ENCODE peak calls at places on chromosomes 1 and 21, in eight cellular contexts. M, N, T, Q, O, X, D and L are unnamed samples.

GRCh38 chr1:17559618-17560419 is 20.3 kb downstream of the ARHGEF10L start:
- DNase-seq in M (no peak), N (no peak), T (no peak), Q (no peak), O (no peak), X (no peak), D (peak), L (no peak)

GRCh38 chr1:212597495-212597894 is 11.1 kb upstream of the ATF3 start:
- DNase-seq in M (no peak), N (no peak), T (no peak), Q (no peak), O (no peak), X (no peak), D (no peak), L (no peak)

GRCh38 chr1:12572506-12572905 is 45.5 kb downstream of the DHRS3 start:
- DNase-seq in M (no peak), N (no peak), T (no peak), Q (no peak), O (peak), X (no peak), D (no peak), L (no peak)

GRCh38 chr21:44835647-44835973 is 17.7 kb upstream of the SUMO3 start:
- DNase-seq in M (no peak), N (no peak), T (no peak), Q (no peak), O (no peak), X (no peak), D (no peak), L (no peak)

GRCh38 chr1:39129514-39129913 is 75.0 kb upstream of the MACF1 start:
- DNase-seq in M (no peak), N (no peak), T (no peak), Q (no peak), O (no peak), X (no peak), D (no peak), L (no peak)

GRCh38 chr1:161068306-161069200 is 1.1 kb downstream of the ARHGAP30 start:
- DNase-seq in M (peak), N (no peak), T (peak), Q (no peak), O (no peak), X (no peak), D (peak), L (no peak)

GRCh38 chr1:153922076-153922837 is 515 bp downstream of the GATAD2B start:
- DNase-seq in M (peak), N (peak), T (no peak), Q (no peak), O (no peak), X (no peak), D (peak), L (no peak)

GRCh38 chr1:54812801-54813478 is 11.8 kb upstream of the TTC22 start:
- DNase-seq in M (no peak), N (no peak), T (no peak), Q (no peak), O (no peak), X (no peak), D (peak), L (no peak)

GRCh38 chr21:43343992-43344886 is 82.7 kb downstream of the SIK1 start:
- DNase-seq in M (no peak), N (no peak), T (no peak), Q (no peak), O (no peak), X (no peak), D (peak), L (no peak)

DNA sequence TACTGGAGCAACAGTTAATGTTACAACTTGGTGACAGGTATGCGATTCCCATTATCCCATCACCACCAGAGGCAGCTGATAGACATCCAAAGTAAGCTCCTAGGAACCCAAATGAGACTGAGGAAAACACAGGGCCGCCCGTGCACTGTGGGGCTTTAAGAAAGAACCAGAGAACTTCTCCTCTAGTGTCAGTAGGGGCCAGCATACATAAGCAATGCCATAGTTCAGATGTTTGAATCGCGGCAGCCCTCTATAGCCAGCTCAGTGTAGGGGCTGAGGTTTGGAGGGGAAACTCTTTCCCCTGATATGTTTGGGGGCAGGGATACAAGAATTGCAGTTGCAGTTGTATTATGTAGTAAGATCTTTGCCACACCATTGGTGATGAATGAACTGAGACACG is 593.3 kb upstream of the NCAM2 start:
- DNase-seq in M (no peak), N (no peak), T (no peak), Q (no peak), O (no peak), X (peak), D (no peak), L (no peak)
- TF ChIP-seq CTCF in M (no peak), N (no peak), T (no peak), Q (no peak), O (no peak), X (no peak), D (no peak), L (no peak)

GRCh38 chr1:72724951-72725863 is 442.9 kb upstream of the NEGR1 start:
- DNase-seq in M (no peak), N (peak), T (no peak), Q (no peak), O (no peak), X (peak), D (peak), L (no peak)
- TF ChIP-seq CTCF in M (no peak), N (peak), T (no peak), Q (no peak), O (no peak), X (no peak), D (peak), L (no peak)

DNA sequence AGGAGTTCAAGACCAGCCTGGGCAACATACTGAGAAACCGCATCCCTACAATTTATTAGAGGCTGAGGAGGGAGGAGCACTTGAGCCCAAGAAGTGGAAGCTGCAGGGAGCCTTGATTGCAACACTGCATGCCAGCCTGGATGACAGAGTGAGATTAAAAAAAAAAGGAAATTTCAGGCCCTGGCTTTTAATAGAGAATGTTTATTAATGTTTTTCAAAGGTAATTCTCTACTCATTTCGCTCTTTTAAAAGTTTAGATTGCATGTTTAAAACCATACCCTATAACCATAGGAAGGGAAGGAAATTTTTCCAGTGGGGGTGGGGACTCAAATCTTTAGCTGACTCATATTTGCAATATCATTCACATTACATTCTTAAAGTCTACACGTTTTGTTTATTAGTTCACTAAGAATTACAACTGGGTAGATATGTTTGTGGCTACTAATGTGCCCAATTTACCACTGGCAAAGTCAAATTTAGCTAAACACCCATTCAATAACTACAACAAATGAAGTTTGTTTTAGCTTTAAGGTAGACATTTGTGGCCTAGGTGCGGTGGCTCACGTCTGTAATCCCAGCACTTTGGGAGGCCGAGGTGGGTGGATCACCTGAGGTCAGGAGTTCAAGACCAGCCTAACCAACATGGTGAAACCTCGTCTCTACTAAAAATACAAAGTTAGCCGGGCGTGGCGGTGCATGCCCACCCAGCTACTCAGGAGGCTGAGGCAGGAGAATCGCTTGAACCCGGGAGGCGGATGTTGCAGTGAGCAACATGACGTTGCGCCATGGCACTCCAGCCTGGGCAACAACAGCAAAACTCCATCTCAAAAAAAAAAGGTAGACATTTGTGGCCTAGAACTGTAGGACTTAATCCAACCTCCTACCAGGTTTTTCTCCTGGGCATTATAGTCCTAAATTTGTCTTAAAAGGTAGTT is 5.0 kb downstream of the KDM5B start:
- DNase-seq in M (no peak), N (no peak), T (no peak), Q (no peak), O (peak), X (no peak), D (no peak), L (no peak)
- TF ChIP-seq CTCF in M (no peak), N (no peak), T (no peak), Q (no peak), O (no peak), X (no peak), D (no peak), L (no peak)

GRCh38 chr1:111221276-111221632 is 6.3 kb upstream of the CHI3L2 start:
- DNase-seq in M (no peak), N (no peak), T (no peak), Q (no peak), O (no peak), X (no peak), D (no peak), L (no peak)

GRCh38 chr1:111222308-111223125 is 5.0 kb upstream of the CHI3L2 start:
- DNase-seq in M (peak), N (peak), T (peak), Q (peak), O (peak), X (peak), D (peak), L (no peak)

GRCh38 chr1:111221633-111222286 is 5.8 kb upstream of the CHI3L2 start:
- DNase-seq in M (no peak), N (no peak), T (no peak), Q (no peak), O (no peak), X (no peak), D (no peak), L (no peak)

GRCh38 chr1:111225091-111225490 is 2.4 kb upstream of the CHI3L2 start:
- DNase-seq in M (no peak), N (no peak), T (no peak), Q (no peak), O (no peak), X (no peak), D (no peak), L (no peak)

GRCh38 chr1:111223126-111223443 is 4.4 kb upstream of the CHI3L2 start:
- DNase-seq in M (no peak), N (no peak), T (no peak), Q (no peak), O (no peak), X (no peak), D (no peak), L (no peak)
- TF ChIP-seq CTCF in M (no peak), N (no peak), T (peak), Q (no peak), O (no peak), X (no peak), D (no peak), L (no peak)

DNA sequence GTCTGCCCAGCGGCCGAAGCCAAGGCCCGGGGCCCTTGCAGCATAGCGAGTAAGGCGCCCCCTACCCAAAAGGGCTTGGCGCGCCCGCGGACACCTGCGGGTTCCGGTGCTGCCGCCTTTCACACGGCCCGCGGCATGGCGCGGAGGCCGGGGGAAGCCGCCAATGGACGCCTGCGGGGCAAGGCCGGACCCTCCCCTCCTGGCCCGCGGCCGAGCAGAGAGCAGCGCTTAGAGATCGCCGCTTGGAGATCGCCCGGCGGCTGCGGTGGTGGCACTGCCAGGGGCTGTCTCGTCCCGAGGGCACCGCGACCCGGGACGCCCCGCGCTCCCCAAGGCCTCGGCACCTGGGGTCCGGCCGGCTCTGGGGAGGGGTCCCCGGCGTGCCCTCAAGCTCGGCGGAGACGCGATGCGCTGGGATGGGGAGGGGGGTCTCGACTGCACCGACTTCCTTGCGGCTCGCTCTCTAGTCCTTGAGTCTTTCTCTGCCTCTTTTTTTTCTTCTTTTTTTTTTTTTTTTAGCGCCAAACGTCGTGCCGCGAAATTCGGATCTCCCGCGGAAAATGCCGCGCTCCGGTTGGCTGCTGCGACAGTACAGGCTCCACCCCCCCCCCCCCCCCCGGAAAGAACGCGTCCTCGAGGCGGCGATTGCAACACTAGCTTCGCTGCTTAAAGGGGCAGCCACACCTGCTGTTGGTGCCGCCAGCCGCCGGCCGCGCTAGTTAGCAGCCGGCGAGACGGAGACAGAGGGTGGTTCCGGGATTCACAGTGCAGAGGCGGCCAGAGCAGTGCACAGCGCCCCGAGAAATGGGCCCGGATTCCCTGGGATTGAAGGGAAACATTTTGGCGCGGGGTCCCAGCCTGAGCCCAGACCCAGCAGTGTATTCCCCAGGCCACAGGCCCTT is at the start of gene E2F2:
- DNase-seq in M (peak), N (peak), T (peak), Q (peak), O (peak), X (peak), D (peak), L (no peak)
- TF ChIP-seq CTCF in M (no peak), N (no peak), T (no peak), Q (no peak), O (peak), X (peak), D (no peak), L (no peak)

GRCh38 chr1:205547932-205548827 is 43.7 kb downstream of the CDK18 start:
- DNase-seq in M (no peak), N (no peak), T (peak), Q (no peak), O (no peak), X (no peak), D (peak), L (no peak)
- TF ChIP-seq CTCF in M (no peak), N (no peak), T (no peak), Q (no peak), O (no peak), X (no peak), D (no peak), L (no peak)

GRCh38 chr1:194102607-194103006 is 916.2 kb upstream of the B3GALT2 start:
- DNase-seq in M (no peak), N (no peak), T (no peak), Q (no peak), O (no peak), X (no peak), D (peak), L (no peak)
- TF ChIP-seq CTCF in M (no peak), N (no peak), T (no peak), Q (no peak), O (peak), X (peak), D (peak), L (no peak)

GRCh38 chr1:52748119-52748518 is 21.9 kb downstream of the ZYG11B start:
- DNase-seq in M (no peak), N (no peak), T (no peak), Q (no peak), O (no peak), X (no peak), D (no peak), L (no peak)
- TF ChIP-seq CTCF in M (peak), N (no peak), T (no peak), Q (no peak), O (no peak), X (no peak), D (peak), L (peak)